ENCODE peak calls at places on chromosomes 12 and 14, in nine cellular contexts. R is ovary, C is uterus, U is upper lobe of right lung, K is sigmoid colon, V is SK-N-SH, O is fibroblast of lung, A is AG04450, W is Peyer's patch. Z is an unnamed sample. For H3K27me3, the result is how much of the 10 kb centered on the place peaks cover.

GRCh38 chr12:129870796-129871195 is 33.0 kb downstream of the TMEM132D start:
- DNase-seq in A (no peak), O (no peak), W (no peak), V (no peak), K (no peak), C (no peak), U (no peak), R (no peak), Z (no peak)

GRCh38 chr14:102699416-102700110 is 77.7 kb upstream of the TRAF3 start:
- DNase-seq in O (peak), R (no peak), V (no peak), C (no peak), W (no peak), U (no peak), A (no peak), K (no peak), Z (peak)

GRCh38 chr12:94173660-94174265 is 25.4 kb downstream of the PLXNC1 start:
- DNase-seq in K (no peak), V (no peak), O (no peak), U (no peak), A (no peak), W (no peak), C (no peak), R (no peak), Z (no peak)

GRCh38 chr12:131444220-131445164 is 266.4 kb upstream of the SFSWAP start:
- DNase-seq in A (no peak), U (peak), V (no peak), W (no peak), R (no peak), K (no peak), C (no peak), O (no peak), Z (no peak)

GRCh38 chr12:91630118-91630517 is 447.5 kb upstream of the DCN start:
- DNase-seq in C (no peak), O (no peak), U (no peak), K (no peak), R (no peak), V (peak), A (no peak), W (no peak), Z (no peak)

GRCh38 chr12:47391566-47391965 is 311.8 kb upstream of the AMIGO2 start:
- DNase-seq in V (no peak), O (peak), W (peak), C (no peak), R (no peak), K (no peak), U (no peak), A (no peak), Z (no peak)

GRCh38 chr14:104524726-104525125 is 54.8 kb upstream of the C14orf180 start:
- DNase-seq in R (no peak), O (no peak), K (peak), W (no peak), U (no peak), A (no peak), C (no peak), V (no peak), Z (no peak)

GRCh38 chr14:103594265-103594664 is 31.5 kb downstream of the COA8 start:
- DNase-seq in C (peak), O (peak), A (no peak), U (no peak), W (no peak), V (no peak), K (peak), R (no peak), Z (peak)

GRCh38 chr14:58238252-58239247 is 6.1 kb upstream of the PSMA3 start:
- DNase-seq in A (peak), R (peak), K (no peak), W (no peak), O (peak), U (no peak), V (no peak), C (peak), Z (peak)

GRCh38 chr12:77830502-77830901 is at the start of gene NAV3:
- DNase-seq in O (peak), A (no peak), C (no peak), W (no peak), K (no peak), R (no peak), U (no peak), V (no peak), Z (no peak)

GRCh38 chr12:77835982-77836381 is 5.3 kb downstream of the NAV3 start:
- DNase-seq in W (no peak), K (no peak), A (no peak), O (no peak), C (no peak), V (no peak), R (no peak), U (no peak), Z (no peak)

GRCh38 chr12:77834618-77835017 is 3.9 kb downstream of the NAV3 start:
- DNase-seq in V (no peak), W (no peak), O (no peak), C (no peak), R (no peak), A (no peak), K (no peak), U (no peak), Z (no peak)

GRCh38 chr12:77833329-77833728 is 2.6 kb downstream of the NAV3 start:
- DNase-seq in V (no peak), K (no peak), O (no peak), C (no peak), A (no peak), U (no peak), R (no peak), W (no peak), Z (no peak)

GRCh38 chr12:77830952-77831351 is 258 bp downstream of the NAV3 start:
- DNase-seq in K (no peak), W (no peak), U (no peak), A (no peak), R (no peak), C (no peak), O (no peak), V (no peak), Z (peak)
- H3K4me3 ChIP-seq in K (peak), W (no peak), U (peak), A (no peak), R (peak), C (no peak), O (no peak), V (peak), Z (no peak)

GRCh38 chr12:3935078-3935477 is 61.9 kb upstream of the PARP11 start:
- DNase-seq in V (no peak), U (no peak), K (no peak), W (no peak), C (no peak), R (no peak), O (no peak), A (no peak), Z (no peak)
- TF ChIP-seq CTCF in V (no peak), U (no peak), K (no peak), W (no peak), C (no peak), R (no peak), O (no peak), A (no peak), Z (no peak)

GRCh38 chr12:111368291-111368683 is 608 bp downstream of the PHETA1 start:
- DNase-seq in C (no peak), R (no peak), O (no peak), K (no peak), V (no peak), U (peak), A (no peak), W (peak), Z (no peak)
- H3K27me3 ChIP-seq in C (under half), R (under half), O (under half), K (under half), V (under half), U (under half), A (under half), W (under half), Z (under half)

DNA sequence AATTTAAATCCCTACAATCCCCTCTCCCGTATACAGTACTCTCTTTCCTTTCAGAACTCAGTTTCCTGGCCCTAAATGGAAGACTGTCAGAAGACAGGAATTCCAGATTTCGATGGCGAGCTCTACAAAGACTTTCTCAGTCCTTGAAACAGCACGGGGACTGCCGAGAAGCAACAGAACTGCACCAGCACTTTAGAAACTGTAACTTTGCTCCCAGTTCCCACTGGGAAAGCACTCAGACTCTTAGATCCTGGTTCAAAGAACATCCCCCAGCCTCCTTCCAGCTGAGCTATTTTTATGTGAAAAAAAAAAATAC is 1.8 kb downstream of the PXN start:
- DNase-seq in U (no peak), V (no peak), K (no peak), A (no peak), C (no peak), W (no peak), R (no peak), O (no peak), Z (no peak)
- H3K4me3 ChIP-seq in U (peak), V (peak), K (peak), A (peak), C (peak), W (no peak), R (peak), O (peak), Z (peak)

GRCh38 chr12:105462336-105462735 is 131.8 kb downstream of the C12orf75 start:
- DNase-seq in V (no peak), R (no peak), W (no peak), A (no peak), U (no peak), O (no peak), C (no peak), K (no peak), Z (no peak)
- TF ChIP-seq CTCF in V (no peak), R (no peak), W (no peak), A (no peak), U (no peak), O (no peak), C (no peak), K (no peak), Z (no peak)

DNA sequence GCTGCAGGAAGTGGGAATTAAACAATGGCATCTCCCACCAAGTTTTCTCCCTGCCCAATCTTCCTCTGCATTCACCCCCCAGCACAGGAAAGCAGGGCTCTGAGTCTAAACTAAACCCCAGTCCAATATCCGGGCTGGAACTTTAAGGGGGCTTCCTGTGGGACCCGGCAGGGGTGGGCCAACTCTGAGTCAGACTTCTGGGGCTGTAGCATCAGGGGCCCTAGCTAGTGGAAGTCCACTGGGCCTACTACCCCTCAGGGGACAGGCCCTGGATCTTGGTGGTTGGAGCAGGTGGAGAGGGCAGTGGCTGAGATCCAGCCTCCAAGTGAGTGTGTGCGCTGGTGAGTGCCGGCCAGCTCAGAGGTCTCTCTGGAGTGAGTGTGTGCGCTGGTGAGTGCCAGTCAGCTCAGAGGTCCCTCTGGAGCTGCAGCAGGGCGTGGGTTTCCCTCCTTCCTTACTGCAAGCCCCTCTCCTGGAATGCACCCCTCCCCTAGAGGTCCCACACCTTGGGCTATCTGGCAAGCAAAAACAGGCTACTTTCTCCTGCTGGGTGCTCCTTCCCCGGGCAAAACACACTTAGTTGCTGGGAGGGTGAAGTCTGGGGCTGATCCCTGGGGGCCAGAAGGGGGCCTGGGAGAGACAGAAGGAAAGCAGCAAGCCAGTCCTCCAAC is 5.6 kb upstream of the LHX5 start:
- DNase-seq in O (no peak), C (no peak), A (no peak), V (peak), W (no peak), K (no peak), U (no peak), R (no peak), Z (no peak)
- H3K27me3 ChIP-seq in O (half or more), C (half or more), A (half or more), V (half or more), W (under half), K (half or more), U (half or more), R (under half), Z (half or more)